ENCODE peak calls at places on chromosomes 13 and 19, in seven cellular contexts. P, K, D, H, L, U and M are unnamed samples.

GRCh38 chr13:108958013-108958376 is 328.6 kb downstream of the MYO16 start:
- DNase-seq in P (no peak), K (no peak), D (no peak), H (no peak), L (no peak), U (no peak), M (no peak)

GRCh38 chr19:1265611-1266115 is 3.5 kb upstream of the CIRBP start:
- DNase-seq in P (no peak), K (no peak), D (no peak), H (peak; percentile 82), L (peak; percentile 52), U (no peak), M (peak; percentile 97)

GRCh38 chr19:30557212-30557611 is 185.0 kb downstream of the ZNF536 start:
- DNase-seq in P (no peak), K (no peak), D (no peak), H (no peak), L (peak; percentile 21), U (no peak), M (no peak)

GRCh38 chr13:34048652-34049051 is 230.7 kb downstream of the RFC3 start:
- DNase-seq in P (no peak), K (no peak), D (no peak), H (no peak), L (no peak), U (no peak), M (no peak)

GRCh38 chr13:39144941-39145533 is 106.8 kb downstream of the NHLRC3 start:
- DNase-seq in P (peak; percentile 82), K (peak; percentile 80), D (peak; percentile 41), H (peak; percentile 73), L (peak; percentile 65), U (peak; percentile 7), M (peak; percentile 79)

GRCh38 chr19:2129892-2130770 is 21.2 kb downstream of the AP3D1 start:
- DNase-seq in P (no peak), K (no peak), D (no peak), H (no peak), L (no peak), U (no peak), M (no peak)

GRCh38 chr19:6856749-6857372 is 30.5 kb upstream of the ADGRE1 start:
- DNase-seq in P (no peak), K (no peak), D (no peak), H (no peak), L (no peak), U (no peak), M (peak; percentile 15)

GRCh38 chr13:49444517-49445395 is 682 bp downstream of the SETDB2 start:
- DNase-seq in P (peak; percentile 57), K (peak; percentile 39), D (no peak), H (peak; percentile 70), L (peak; percentile 38), U (peak; percentile 42), M (peak; percentile 83)

GRCh38 chr13:101473458-101473857 is 21.0 kb downstream of the ITGBL1 start:
- DNase-seq in P (no peak), K (no peak), D (no peak), H (no peak), L (peak; percentile 64), U (no peak), M (peak; percentile 91)

GRCh38 chr13:44140146-44140545 is 233.5 kb upstream of the SERP2 start:
- DNase-seq in P (peak; percentile 76), K (peak; percentile 60), D (no peak), H (peak; percentile 48), L (no peak), U (no peak), M (no peak)

GRCh38 chr19:2949939-2950285 is 5.1 kb upstream of the ZNF77 start:
- DNase-seq in P (no peak), K (peak; percentile 65), D (no peak), H (peak; percentile 75), L (peak; percentile 4), U (no peak), M (peak; percentile 32)

GRCh38 chr13:59441596-59442280 is 722.0 kb downstream of the DIAPH3 start:
- DNase-seq in P (no peak), K (peak; percentile 35), D (no peak), H (no peak), L (no peak), U (no peak), M (no peak)

GRCh38 chr13:46035066-46035465 is 17.5 kb downstream of the ZC3H13 start:
- DNase-seq in P (no peak), K (no peak), D (no peak), H (no peak), L (no peak), U (no peak), M (no peak)

DNA sequence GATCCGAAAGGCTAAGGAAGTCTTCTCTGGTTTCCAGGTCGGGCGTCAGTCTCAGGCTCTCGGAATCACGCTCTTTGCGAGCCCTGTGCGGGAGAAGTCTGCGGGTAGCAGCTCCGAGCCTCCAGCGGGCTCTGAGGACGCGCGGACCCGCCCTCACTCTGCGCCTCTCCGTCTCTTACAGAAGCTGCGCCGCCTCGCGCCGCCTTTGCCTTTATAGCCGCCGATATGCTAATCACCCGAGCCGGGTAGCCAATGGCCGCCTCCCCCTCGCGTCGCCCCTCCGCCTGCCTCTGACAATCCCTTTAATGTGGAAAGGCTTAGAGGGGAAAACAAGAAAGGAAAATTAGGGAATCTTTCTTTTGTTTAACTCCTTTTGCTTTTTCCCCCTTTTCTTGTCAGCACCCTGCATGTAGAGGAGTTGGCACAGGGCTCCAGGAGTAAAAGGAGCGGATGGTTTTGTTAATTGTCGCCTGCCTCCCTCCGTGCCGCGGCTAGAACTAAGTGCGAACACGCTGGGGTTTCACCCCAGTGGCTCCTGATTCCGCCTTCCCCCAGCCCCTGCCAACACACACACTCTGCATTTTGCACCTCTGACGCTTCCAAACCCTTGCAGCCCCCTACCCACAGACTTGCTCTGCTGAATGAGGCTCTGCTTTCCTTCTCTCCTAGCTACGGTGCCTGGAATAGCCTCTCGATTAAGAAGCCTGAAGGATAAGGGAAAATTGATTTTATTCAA is at the start of gene PCDH8:
- DNase-seq in P (peak; percentile 96), K (peak; percentile 96), D (no peak), H (peak; percentile 57), L (no peak), U (no peak), M (peak; percentile 6)
- TF ChIP-seq EZH2 in P (no peak), K (peak; percentile 18), D (no peak), H (peak; percentile 17), L (no peak), U (no peak), M (no peak)

DNA sequence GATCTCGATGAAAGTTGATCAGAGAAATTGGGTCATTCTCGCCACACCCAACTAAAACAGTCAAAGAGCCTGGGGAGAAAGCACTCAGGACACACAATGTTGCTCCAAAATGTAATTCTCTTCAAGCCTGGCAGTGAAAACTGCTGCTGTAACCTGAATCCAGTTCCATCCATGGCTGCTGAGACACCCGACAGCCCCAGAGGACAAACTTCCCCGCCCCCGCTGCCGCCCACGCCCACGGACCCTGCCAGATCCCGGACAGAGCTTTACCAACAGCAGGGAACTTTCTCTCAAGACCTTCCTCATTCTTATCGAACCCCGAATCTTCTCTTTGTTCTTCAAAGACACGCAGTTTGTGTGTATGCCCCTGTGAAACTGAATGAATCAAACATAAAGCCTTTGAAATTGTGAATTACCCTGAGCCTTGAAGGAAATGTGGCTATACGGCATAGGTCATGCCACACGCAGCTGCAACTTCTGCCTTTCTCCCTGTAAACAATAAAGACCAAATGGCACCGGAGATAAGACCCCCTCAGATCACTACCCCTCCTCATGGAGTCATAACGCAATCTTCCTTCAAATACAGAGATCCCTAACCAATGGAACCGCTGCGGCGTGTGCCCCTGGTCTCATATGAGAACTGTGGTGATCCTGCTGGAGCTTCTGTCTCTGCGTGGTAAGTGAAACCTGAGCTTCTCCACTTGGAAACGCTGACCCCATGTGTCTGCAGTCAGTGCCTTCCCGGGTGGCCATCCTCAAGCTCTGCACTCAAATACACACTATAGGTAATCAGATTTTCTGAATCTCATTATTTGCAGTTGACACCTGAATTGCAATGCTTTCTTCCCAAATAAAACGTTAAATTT is 4.8 kb upstream of the LAMP1 start:
- DNase-seq in P (peak; percentile 49), K (peak; percentile 49), D (no peak), H (peak; percentile 34), L (peak; percentile 29), U (no peak), M (peak; percentile 63)
- TF ChIP-seq EZH2phosphoT487 in P (no peak), K (no peak), D (no peak), H (no peak), L (no peak), U (no peak), M (no peak)

GRCh38 chr19:8342316-8342683 is 762 bp downstream of the KANK3 start:
- DNase-seq in P (no peak), K (peak; percentile 46), D (no peak), H (no peak), L (no peak), U (no peak), M (no peak)

GRCh38 chr19:8338835-8339234 is 4.2 kb downstream of the KANK3 start:
- DNase-seq in P (no peak), K (peak; percentile 57), D (no peak), H (no peak), L (no peak), U (no peak), M (no peak)

GRCh38 chr19:8343483-8343844 is 402 bp upstream of the KANK3 start:
- DNase-seq in P (no peak), K (no peak), D (no peak), H (no peak), L (no peak), U (no peak), M (no peak)

GRCh38 chr19:8340341-8341096 is 2.5 kb downstream of the KANK3 start:
- DNase-seq in P (peak; percentile 44), K (peak; percentile 63), D (no peak), H (no peak), L (no peak), U (no peak), M (no peak)

DNA sequence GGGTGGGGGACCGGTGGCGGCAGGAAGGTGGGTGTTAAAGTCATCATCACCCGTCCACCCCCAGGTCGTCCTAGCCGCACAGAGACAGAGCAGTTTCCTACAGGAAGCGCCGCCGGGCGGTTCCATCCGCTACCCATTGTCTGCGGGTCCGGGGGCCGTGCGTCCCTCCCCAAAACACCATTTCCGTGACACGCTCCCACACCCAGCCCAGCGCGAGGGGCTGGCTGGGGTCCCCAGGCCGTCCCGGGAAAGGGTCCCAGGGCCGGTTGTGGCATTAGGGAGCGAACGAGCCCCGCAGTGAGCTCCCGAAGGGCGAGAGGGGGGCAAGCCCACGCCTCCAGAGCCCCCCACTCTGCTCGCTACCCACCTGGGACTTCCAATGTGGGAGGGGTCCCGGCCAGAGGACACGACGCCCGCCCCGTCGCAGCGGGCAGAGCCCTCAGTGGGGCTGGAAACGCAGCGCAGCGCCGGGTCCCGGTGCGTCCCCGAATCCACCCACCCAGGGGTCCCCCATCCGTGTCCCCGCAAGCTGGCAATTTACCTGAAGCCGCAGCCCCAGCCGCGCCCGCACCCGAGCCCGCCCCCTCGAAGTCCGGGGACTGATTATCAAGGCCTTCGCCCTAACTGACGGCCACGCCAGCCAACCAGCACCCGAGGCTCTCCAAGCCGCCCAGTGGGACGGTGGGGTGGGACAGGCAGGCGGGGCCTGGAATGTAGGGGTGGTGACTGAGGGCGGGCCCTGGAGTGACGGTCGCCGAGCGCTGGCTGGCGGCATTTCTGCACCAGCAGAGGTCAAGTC is at the start of gene KANK3:
- DNase-seq in P (peak; percentile 97), K (peak; percentile 100), D (peak; percentile 97), H (peak; percentile 94), L (peak; percentile 99), U (peak; percentile 94), M (peak; percentile 91)
- TF ChIP-seq EZH2 in P (peak; percentile 81), K (no peak), D (no peak), H (no peak), L (no peak), U (no peak), M (no peak)

DNA sequence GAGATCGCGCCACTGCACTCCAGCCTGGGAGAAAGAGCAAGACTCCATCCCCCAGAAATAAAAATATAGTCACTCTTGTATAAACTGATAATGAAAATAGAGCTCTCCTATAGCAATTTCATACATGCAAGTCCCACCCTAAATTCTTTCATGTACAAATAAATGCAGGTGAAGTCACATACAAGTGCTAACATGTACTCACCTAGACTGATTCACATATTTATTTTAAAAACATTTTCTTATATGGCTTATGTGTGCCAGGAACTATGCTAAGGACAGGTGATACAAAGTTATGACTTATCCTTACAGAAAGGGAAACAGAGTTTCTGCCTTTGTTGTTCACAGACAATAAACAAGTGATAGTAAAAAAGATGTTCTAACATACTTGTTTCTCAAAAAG is 32.0 kb downstream of the USP12 start:
- DNase-seq in P (no peak), K (no peak), D (no peak), H (no peak), L (no peak), U (no peak), M (no peak)
- TF ChIP-seq EZH2phosphoT487 in P (no peak), K (no peak), D (no peak), H (no peak), L (no peak), U (no peak), M (no peak)